ENCODE peak calls at places on chromosomes 16 and 17, in six cellular contexts. V, Q, I, W, E and B are unnamed samples. For H3K36me3, the result is how much of the 10 kb centered on the place peaks cover.

GRCh38 chr17:17126131-17127110 is 79.7 kb downstream of the PLD6 start:
- DNase-seq in I (no peak), Q (no peak), V (no peak), E (no peak), W (no peak), B (no peak)

GRCh38 chr17:42617956-42618431 is 8.5 kb downstream of the TUBG1 start:
- DNase-seq in E (no peak), V (no peak), W (no peak), Q (no peak), I (no peak), B (no peak)

GRCh38 chr17:45687594-45687993 is 96.5 kb upstream of the CRHR1 start:
- DNase-seq in I (no peak), E (no peak), V (no peak), Q (no peak), W (no peak), B (no peak)

GRCh38 chr17:65627892-65628622 is 66.6 kb upstream of the AXIN2 start:
- DNase-seq in W (no peak), I (peak), Q (peak), E (peak), V (peak), B (peak)

GRCh38 chr17:76710863-76711611 is at the start of gene MXRA7:
- DNase-seq in I (peak), Q (peak), E (peak), W (peak), V (peak), B (peak)

GRCh38 chr17:67696853-67697505 is 20.8 kb upstream of the NOL11 start:
- DNase-seq in W (no peak), Q (no peak), I (no peak), E (no peak), V (no peak), B (no peak)

GRCh38 chr17:1467898-1468492 is 12.0 kb upstream of the CRK start:
- DNase-seq in Q (peak), I (peak), E (no peak), W (no peak), V (peak), B (peak)

GRCh38 chr17:40722146-40722720 is 18.7 kb upstream of the KRT24 start:
- DNase-seq in Q (no peak), V (no peak), I (no peak), E (peak), W (no peak), B (no peak)

GRCh38 chr16:85089485-85089884 is 22.8 kb downstream of the CIBAR2 start:
- DNase-seq in V (no peak), Q (peak), E (no peak), I (no peak), W (no peak), B (no peak)

GRCh38 chr16:52050418-52050817 is 496.5 kb downstream of the TOX3 start:
- DNase-seq in V (peak), I (no peak), E (no peak), Q (peak), W (no peak), B (no peak)

GRCh38 chr17:38748329-38749221 is at the start of gene PCGF2:
- DNase-seq in Q (peak), W (peak), V (peak), E (peak), I (peak), B (peak)

GRCh38 chr17:58344047-58344790 is 7.8 kb downstream of the SUPT4H1 start:
- DNase-seq in W (no peak), E (no peak), I (no peak), V (no peak), Q (no peak), B (no peak)
- H3K36me3 ChIP-seq in W (under half), E (half or more), I (under half), V (under half), Q (under half), B (under half)

DNA sequence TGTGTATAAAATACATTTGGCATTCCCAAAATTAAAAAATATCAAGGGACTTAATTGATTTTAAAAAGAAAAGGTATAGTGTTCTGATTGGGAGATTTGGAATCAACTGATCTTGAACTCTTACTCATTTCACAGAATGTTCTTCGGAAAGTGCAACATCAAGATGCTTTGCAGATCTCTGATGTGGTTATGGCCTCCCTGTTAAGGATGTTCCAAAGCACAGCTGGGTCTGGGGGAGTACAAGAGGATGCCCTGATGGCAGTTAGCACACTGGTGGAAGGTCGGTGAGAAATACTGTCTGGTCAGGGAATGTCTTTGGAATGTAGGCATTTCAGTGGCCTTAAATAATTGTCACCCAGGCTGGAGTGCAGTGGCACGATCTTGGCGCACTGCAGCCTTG is 19.5 kb upstream of the TBKBP1 start:
- DNase-seq in E (no peak), V (no peak), Q (no peak), W (no peak), I (no peak), B (no peak)
- H3K36me3 ChIP-seq in E (half or more), V (under half), Q (under half), W (under half), I (half or more), B (under half)

GRCh38 chr17:78110363-78111011 is 18.1 kb downstream of the TMC6 start:
- DNase-seq in Q (no peak), V (no peak), W (no peak), E (no peak), I (no peak), B (no peak)

GRCh38 chr17:78111012-78111726 is 17.4 kb downstream of the TMC6 start:
- DNase-seq in V (no peak), Q (no peak), W (no peak), E (no peak), I (no peak), B (no peak)

GRCh38 chr17:78113804-78114785 is 14.5 kb downstream of the TMC6 start:
- DNase-seq in E (no peak), V (no peak), I (no peak), Q (no peak), W (no peak), B (no peak)

GRCh38 chr17:78112508-78113471 is 15.8 kb downstream of the TMC6 start:
- DNase-seq in V (peak), E (peak), I (peak), W (peak), Q (peak), B (peak)

DNA sequence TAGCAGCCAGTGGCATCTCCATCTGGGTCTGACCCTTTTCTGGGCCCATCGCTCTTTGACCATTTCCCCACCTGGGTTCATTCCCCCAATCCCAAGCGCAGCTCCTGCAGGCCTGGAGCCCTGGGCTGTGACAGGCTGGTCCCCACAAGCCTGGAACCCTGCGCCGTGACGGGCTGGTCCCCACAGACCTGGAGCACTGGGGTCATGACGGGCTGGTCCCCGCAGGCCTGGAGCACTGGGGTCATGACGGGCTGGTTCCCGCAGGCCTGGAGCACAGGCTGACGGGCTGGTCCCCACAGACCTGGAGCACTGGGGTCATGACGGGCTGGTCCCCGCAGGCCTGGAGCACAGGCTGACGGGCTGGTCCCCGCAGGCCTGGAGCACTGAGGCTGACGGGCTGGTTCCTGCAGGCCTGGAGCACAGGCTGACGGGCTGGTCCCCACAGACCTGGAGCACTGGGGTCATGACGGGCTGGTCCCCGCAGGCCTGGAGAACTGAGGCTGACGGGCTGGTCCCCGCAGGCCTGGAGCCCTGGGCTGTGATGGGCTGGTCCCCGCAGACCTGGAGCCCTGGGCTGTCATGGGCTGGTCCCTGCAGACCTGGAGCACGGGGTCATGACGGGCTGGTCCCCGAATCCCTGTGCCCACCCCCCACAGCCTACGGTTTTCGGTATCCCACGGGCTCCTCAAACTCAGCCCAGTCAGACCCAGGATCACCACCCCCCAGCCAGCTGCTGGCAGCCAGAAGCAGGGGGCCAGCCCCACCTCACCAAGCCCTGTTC is 16.6 kb downstream of the TMC6 start:
- DNase-seq in W (no peak), E (no peak), I (no peak), Q (no peak), V (no peak), B (no peak)
- H3K36me3 ChIP-seq in W (under half), E (under half), I (under half), Q (under half), V (under half), B (under half)

GRCh38 chr17:28585891-28586290 is 9.2 kb upstream of the ALDOC start:
- DNase-seq in V (no peak), E (no peak), I (no peak), Q (no peak), W (no peak), B (peak)
- H3K36me3 ChIP-seq in V (under half), E (under half), I (under half), Q (under half), W (under half), B (under half)